ENCODE peak calls at places on chromosome 14, in nine cellular contexts. R is hepatocyte, I is GM23338, Z is OCI-LY7, Q is PC-3, X is GM23248, M is HCT116, O is MM.1S, V is SK-N-SH. A is an unnamed sample.

GRCh38 chr14:75264036-75264435 is 14.6 kb upstream of the FOS start:
- DNase-seq in R (no peak), I (no peak), Z (no peak), Q (peak), X (no peak), M (no peak), O (no peak), V (no peak), A (no peak)

GRCh38 chr14:96104469-96105057 is 65.4 kb downstream of the C14orf132 start:
- DNase-seq in R (peak), I (no peak), Z (no peak), Q (peak), X (peak), M (no peak), O (peak), V (no peak), A (no peak)

GRCh38 chr14:71113376-71113775 is 206.1 kb downstream of the PCNX1 start:
- DNase-seq in R (no peak), I (no peak), Z (no peak), Q (no peak), X (peak), M (no peak), O (no peak), V (no peak), A (no peak)

GRCh38 chr14:81277096-81277495 is 56.3 kb upstream of the GTF2A1 start:
- DNase-seq in R (no peak), I (no peak), Z (no peak), Q (no peak), X (no peak), M (no peak), O (no peak), V (no peak), A (no peak)

GRCh38 chr14:50339178-50339804 is 27.2 kb downstream of the DMAC2L start:
- DNase-seq in R (no peak), I (no peak), Z (no peak), Q (no peak), X (no peak), M (no peak), O (no peak), V (no peak), A (no peak)

GRCh38 chr14:75886661-75887348 is 95.0 kb downstream of the TGFB3 start:
- DNase-seq in R (no peak), I (no peak), Z (no peak), Q (no peak), X (peak), M (no peak), O (no peak), V (no peak), A (no peak)

GRCh38 chr14:64684091-64684490 is 20.1 kb upstream of the PLEKHG3 start:
- DNase-seq in R (peak), I (no peak), Z (no peak), Q (no peak), X (peak), M (no peak), O (no peak), V (no peak), A (no peak)

GRCh38 chr14:87001333-87001732 is 991.6 kb downstream of the GALC start:
- DNase-seq in R (no peak), I (no peak), Z (no peak), Q (no peak), X (no peak), M (no peak), O (no peak), V (no peak), A (no peak)

GRCh38 chr14:66649515-66649914 is 141.6 kb downstream of the GPHN start:
- DNase-seq in R (no peak), I (no peak), Z (no peak), Q (no peak), X (no peak), M (no peak), O (no peak), V (no peak), A (no peak)

GRCh38 chr14:87149583-87150354 is 843.2 kb downstream of the GALC start:
- DNase-seq in R (no peak), I (peak), Z (no peak), Q (no peak), X (peak), M (no peak), O (no peak), V (no peak), A (peak)

GRCh38 chr14:69755784-69756183 is 11.2 kb upstream of the SRSF5 start:
- DNase-seq in R (peak), I (no peak), Z (no peak), Q (no peak), X (no peak), M (no peak), O (no peak), V (no peak), A (no peak)

GRCh38 chr14:89550761-89551283 is 133.8 kb upstream of the FOXN3 start:
- DNase-seq in R (no peak), I (no peak), Z (no peak), Q (no peak), X (no peak), M (no peak), O (no peak), V (no peak), A (no peak)

GRCh38 chr14:65035049-65035448 is 48.4 kb downstream of the FNTB start:
- DNase-seq in R (no peak), I (no peak), Z (no peak), Q (no peak), X (no peak), M (no peak), O (no peak), V (peak), A (no peak)

GRCh38 chr14:56422703-56423213 is 156.8 kb upstream of the TMEM260 start:
- DNase-seq in R (peak), I (peak), Z (peak), Q (peak), X (peak), M (peak), O (no peak), V (peak), A (peak)

GRCh38 chr14:104293231-104293841 is 154.9 kb downstream of the KIF26A start:
- DNase-seq in R (no peak), I (no peak), Z (no peak), Q (peak), X (no peak), M (no peak), O (no peak), V (no peak), A (no peak)

GRCh38 chr14:50943943-50944646 is at the start of gene PYGL:
- DNase-seq in R (peak), I (peak), Z (peak), Q (peak), X (peak), M (peak), O (peak), V (peak), A (peak)

GRCh38 chr14:77003960-77004710 is 24.4 kb downstream of the IRF2BPL start:
- DNase-seq in R (peak), I (no peak), Z (no peak), Q (peak), X (peak), M (no peak), O (no peak), V (no peak), A (no peak)

GRCh38 chr14:84533181-84533580 is 996.8 kb upstream of the FLRT2 start:
- DNase-seq in R (no peak), I (no peak), Z (no peak), Q (no peak), X (no peak), M (no peak), O (no peak), V (no peak), A (no peak)

GRCh38 chr14:80606347-80606772 is 335.2 kb downstream of the CEP128 start:
- DNase-seq in R (no peak), I (no peak), Z (no peak), Q (no peak), X (no peak), M (no peak), O (no peak), V (peak), A (no peak)

GRCh38 chr14:101715209-101716076 is 46.1 kb upstream of the PPP2R5C start:
- DNase-seq in R (no peak), I (no peak), Z (no peak), Q (no peak), X (no peak), M (no peak), O (no peak), V (no peak), A (no peak)
- TF ChIP-seq EZH2phosphoT487 in R (no peak), I (no peak), Z (no peak), Q (no peak), X (no peak), M (no peak), O (no peak), V (no peak), A (no peak)

GRCh38 chr14:60812987-60813386 is 78.4 kb downstream of the MNAT1 start:
- DNase-seq in R (no peak), I (no peak), Z (no peak), Q (no peak), X (no peak), M (no peak), O (no peak), V (no peak), A (no peak)
- H3K4me2 ChIP-seq in R (no peak), I (no peak), Z (no peak), Q (no peak), X (no peak), M (no peak), O (no peak), V (no peak), A (no peak)

DNA sequence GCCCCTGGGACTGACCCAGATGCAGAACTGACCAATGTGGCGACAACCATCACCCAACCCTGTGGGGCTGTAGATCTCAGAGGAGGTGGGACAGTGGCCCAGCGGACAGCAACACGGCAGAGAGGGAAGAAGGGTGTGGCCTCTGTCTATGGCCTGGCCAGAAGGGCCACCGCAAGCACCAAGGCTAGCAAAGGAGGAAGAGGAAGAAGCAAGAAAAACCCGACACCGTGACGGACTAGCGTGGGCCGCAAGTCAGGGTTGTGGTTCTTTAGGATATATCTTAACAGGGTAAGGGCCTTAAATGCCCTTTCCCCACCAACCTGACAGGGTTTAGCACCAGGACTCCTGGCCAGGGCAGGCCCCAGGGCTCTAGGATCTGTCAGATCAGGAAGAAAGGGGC is 71.1 kb downstream of the ITPK1 start:
- DNase-seq in R (no peak), I (no peak), Z (no peak), Q (no peak), X (no peak), M (no peak), O (no peak), V (no peak), A (no peak)
- H3K27ac ChIP-seq in R (peak), I (no peak), Z (no peak), Q (peak), X (no peak), M (peak), O (no peak), V (no peak), A (no peak)

DNA sequence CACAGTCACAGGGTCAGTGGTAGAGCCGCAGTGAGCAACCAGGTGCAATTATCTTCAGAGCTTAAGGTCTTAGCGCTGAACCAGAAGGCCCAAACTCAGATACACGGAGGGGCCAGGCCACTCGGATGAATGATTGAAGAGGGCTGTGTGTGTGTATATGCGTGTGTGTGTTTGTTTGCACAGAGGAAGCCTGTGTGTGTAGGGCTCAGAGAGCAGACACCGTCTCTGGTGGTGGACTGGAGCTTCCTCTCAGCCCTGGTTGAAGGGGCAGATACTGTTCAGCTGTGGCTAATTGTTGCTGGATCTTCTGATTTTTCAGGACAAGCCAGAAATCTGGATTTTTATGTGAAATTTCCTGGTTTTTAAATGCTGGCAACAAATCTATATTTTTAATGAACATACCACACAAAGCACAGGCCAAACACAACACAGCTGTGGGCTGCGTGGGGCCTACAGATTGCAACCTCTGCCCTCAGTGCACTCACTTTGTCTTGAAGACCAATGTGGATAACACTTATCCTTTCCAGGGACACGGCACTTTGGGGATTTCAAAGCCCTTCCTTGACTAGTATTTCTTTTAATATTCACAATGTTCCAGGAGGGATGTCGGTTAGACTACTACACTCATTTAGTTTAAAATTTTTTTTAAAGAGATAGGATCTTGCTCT is 94.4 kb upstream of the NRXN3 start:
- DNase-seq in R (no peak), I (no peak), Z (no peak), Q (no peak), X (no peak), M (no peak), O (no peak), V (no peak), A (no peak)
- TF ChIP-seq EZH2phosphoT487 in R (no peak), I (no peak), Z (no peak), Q (no peak), X (no peak), M (no peak), O (no peak), V (no peak), A (no peak)

GRCh38 chr14:38384746-38385145 is 128.9 kb upstream of the CLEC14A start:
- DNase-seq in R (no peak), I (no peak), Z (no peak), Q (no peak), X (no peak), M (no peak), O (no peak), V (no peak), A (no peak)

GRCh38 chr14:38391334-38391733 is 135.4 kb upstream of the CLEC14A start:
- DNase-seq in R (no peak), I (no peak), Z (no peak), Q (peak), X (peak), M (no peak), O (peak), V (no peak), A (no peak)

GRCh38 chr14:38387821-38388220 is 131.9 kb upstream of the CLEC14A start:
- DNase-seq in R (no peak), I (no peak), Z (no peak), Q (no peak), X (no peak), M (no peak), O (no peak), V (no peak), A (peak)

DNA sequence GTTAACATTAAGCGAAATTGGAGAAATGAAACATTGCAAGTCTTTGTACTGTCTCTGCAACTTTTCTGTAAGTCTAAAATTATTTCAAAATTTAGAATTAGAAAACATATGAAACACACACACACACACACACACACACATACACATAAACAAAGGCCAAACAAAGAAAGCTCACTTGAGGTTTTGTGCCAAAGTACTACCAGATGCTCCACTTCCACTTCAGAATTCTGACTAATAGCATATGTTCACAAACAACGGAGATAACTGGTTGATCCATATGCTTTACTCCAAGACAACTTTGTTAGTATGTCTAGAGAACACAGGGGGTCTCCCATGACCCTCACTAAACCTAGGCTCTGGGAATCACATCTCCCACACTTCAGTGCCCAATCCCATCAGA is 133.8 kb upstream of the CLEC14A start:
- DNase-seq in R (no peak), I (no peak), Z (no peak), Q (no peak), X (peak), M (no peak), O (no peak), V (no peak), A (no peak)
- H3K4me2 ChIP-seq in R (no peak), I (no peak), Z (no peak), Q (no peak), X (no peak), M (no peak), O (no peak), V (no peak), A (no peak)

GRCh38 chr14:61736751-61737150 is 25.5 kb upstream of the SNAPC1 start:
- DNase-seq in R (no peak), I (no peak), Z (no peak), Q (peak), X (peak), M (no peak), O (no peak), V (no peak), A (no peak)

GRCh38 chr14:61730756-61731373 is 31.4 kb upstream of the SNAPC1 start:
- DNase-seq in R (no peak), I (no peak), Z (peak), Q (peak), X (no peak), M (no peak), O (no peak), V (no peak), A (no peak)

GRCh38 chr14:61737913-61738312 is 24.3 kb upstream of the SNAPC1 start:
- DNase-seq in R (no peak), I (no peak), Z (no peak), Q (no peak), X (peak), M (no peak), O (no peak), V (no peak), A (no peak)

GRCh38 chr14:61739133-61739532 is 23.1 kb upstream of the SNAPC1 start:
- DNase-seq in R (no peak), I (no peak), Z (no peak), Q (no peak), X (no peak), M (no peak), O (no peak), V (no peak), A (no peak)

DNA sequence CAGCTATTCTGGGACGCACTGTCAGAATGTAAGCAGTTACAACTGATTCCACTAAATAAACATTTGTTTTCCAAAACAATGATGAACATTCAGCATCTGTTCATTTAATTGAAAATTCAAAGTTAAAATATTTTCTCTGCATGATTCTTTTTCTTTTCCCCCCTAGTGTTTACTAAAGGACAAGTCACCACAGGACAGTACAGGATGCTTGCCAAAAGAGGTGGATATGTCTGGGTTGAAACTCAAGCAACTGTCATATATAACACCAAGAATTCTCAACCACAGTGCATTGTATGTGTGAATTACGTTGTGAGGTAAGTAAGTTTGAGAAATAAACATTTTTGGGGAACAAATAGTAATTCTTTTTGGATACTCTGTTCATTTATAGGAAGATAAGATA is 28.2 kb upstream of the SNAPC1 start:
- DNase-seq in R (no peak), I (no peak), Z (no peak), Q (peak), X (peak), M (no peak), O (no peak), V (no peak), A (no peak)
- H3K27ac ChIP-seq in R (no peak), I (no peak), Z (no peak), Q (no peak), X (peak), M (no peak), O (no peak), V (no peak), A (no peak)

A was measured in neural progenitor cell.